ENCODE peak calls at places on chromosomes 6 and 20, in five cellular contexts. One of them, this sample, is unnamed. For H3K9me3, the result is how much of the 10 kb centered on the place peaks cover.

GRCh38 chr6:129499871-129500219 is 210.1 kb downstream of the ARHGAP18 start:
- DNase-seq in right cardiac atrium: no peak
- DNase-seq in left lung: no peak
- DNase-seq in lung: no peak
- DNase-seq in H9: no peak
- DNase-seq in this sample: no peak

GRCh38 chr6:116349216-116349615 is 21.5 kb upstream of the DSE start:
- DNase-seq in right cardiac atrium: no peak
- DNase-seq in left lung: no peak
- DNase-seq in lung: no peak
- DNase-seq in H9: no peak
- DNase-seq in this sample: no peak

GRCh38 chr6:52305385-52305784 is 20.8 kb upstream of the MCM3 start:
- DNase-seq in right cardiac atrium: no peak
- DNase-seq in left lung: no peak
- DNase-seq in lung: no peak
- DNase-seq in H9: no peak
- DNase-seq in this sample: no peak

GRCh38 chr6:39191236-39191930 is 37.9 kb downstream of the KCNK5 start:
- DNase-seq in right cardiac atrium: no peak
- DNase-seq in left lung: no peak
- DNase-seq in lung: no peak
- DNase-seq in H9: no peak
- DNase-seq in this sample: no peak

GRCh38 chr6:88565409-88565811 is 398.0 kb downstream of the RNGTT start:
- DNase-seq in right cardiac atrium: no peak
- DNase-seq in left lung: no peak
- DNase-seq in lung: no peak
- DNase-seq in H9: no peak
- DNase-seq in this sample: no peak

GRCh38 chr6:85077098-85077497 is 312.7 kb upstream of the TBX18 start:
- DNase-seq in right cardiac atrium: no peak
- DNase-seq in left lung: no peak
- DNase-seq in lung: no peak
- DNase-seq in H9: no peak
- DNase-seq in this sample: no peak

GRCh38 chr6:3325210-3325609 is 66.5 kb downstream of the PSMG4 start:
- DNase-seq in right cardiac atrium: no peak
- DNase-seq in left lung: no peak
- DNase-seq in lung: no peak
- DNase-seq in H9: no peak
- DNase-seq in this sample: no peak

GRCh38 chr6:66926060-66926459 is 1219.0 kb upstream of the EYS start:
- DNase-seq in right cardiac atrium: no peak
- DNase-seq in left lung: no peak
- DNase-seq in lung: no peak
- DNase-seq in H9: no peak
- DNase-seq in this sample: no peak

GRCh38 chr6:163751032-163751525 is 336.6 kb downstream of the QKI start:
- DNase-seq in right cardiac atrium: no peak
- DNase-seq in left lung: no peak
- DNase-seq in lung: no peak
- DNase-seq in H9: no peak
- DNase-seq in this sample: no peak

GRCh38 chr20:12053348-12053747 is 135.7 kb downstream of the BTBD3 start:
- DNase-seq in right cardiac atrium: no peak
- DNase-seq in left lung: no peak
- DNase-seq in lung: no peak
- DNase-seq in H9: no peak
- DNase-seq in this sample: no peak

GRCh38 chr20:17612287-17612974 is 42.6 kb downstream of the DSTN start:
- DNase-seq in right cardiac atrium: no peak
- DNase-seq in left lung: no peak
- DNase-seq in lung: no peak
- DNase-seq in H9: peak
- DNase-seq in this sample: peak

GRCh38 chr20:18984238-18985200 is 170.9 kb downstream of the SCP2D1 start:
- DNase-seq in right cardiac atrium: peak
- DNase-seq in left lung: no peak
- DNase-seq in lung: no peak
- DNase-seq in H9: no peak
- DNase-seq in this sample: no peak

GRCh38 chr6:34104628-34105027 is 41.3 kb downstream of the GRM4 start:
- DNase-seq in right cardiac atrium: peak
- DNase-seq in left lung: no peak
- DNase-seq in lung: no peak
- DNase-seq in H9: no peak
- DNase-seq in this sample: no peak

GRCh38 chr6:105272783-105273182 is 93.0 kb upstream of the POPDC3 start:
- DNase-seq in right cardiac atrium: no peak
- DNase-seq in left lung: peak
- DNase-seq in lung: no peak
- DNase-seq in H9: peak
- DNase-seq in this sample: no peak

GRCh38 chr20:16135630-16136029 is 437.6 kb downstream of the KIF16B start:
- DNase-seq in right cardiac atrium: no peak
- DNase-seq in left lung: no peak
- DNase-seq in lung: no peak
- DNase-seq in H9: no peak
- DNase-seq in this sample: no peak

GRCh38 chr6:111606620-111607115 is 990 bp upstream of the TRAF3IP2 start:
- DNase-seq in right cardiac atrium: no peak
- DNase-seq in left lung: no peak
- DNase-seq in lung: no peak
- DNase-seq in H9: no peak
- DNase-seq in this sample: no peak

GRCh38 chr6:170440437-170440836 is 112.7 kb downstream of the PSMB1 start:
- DNase-seq in right cardiac atrium: no peak
- DNase-seq in left lung: peak
- DNase-seq in lung: no peak
- DNase-seq in H9: peak
- DNase-seq in this sample: no peak

GRCh38 chr6:49713346-49713745 is at the start of gene CRISP2:
- DNase-seq in right cardiac atrium: no peak
- DNase-seq in left lung: peak
- DNase-seq in lung: no peak
- DNase-seq in H9: peak
- DNase-seq in this sample: no peak

GRCh38 chr6:5481024-5481423 is 219.7 kb downstream of the FARS2 start:
- DNase-seq in right cardiac atrium: peak
- DNase-seq in left lung: no peak
- DNase-seq in lung: no peak
- DNase-seq in H9: no peak
- DNase-seq in this sample: no peak

GRCh38 chr20:61639200-61639599 is 387.1 kb downstream of the CDH4 start:
- DNase-seq in right cardiac atrium: no peak
- DNase-seq in left lung: no peak
- DNase-seq in lung: no peak
- DNase-seq in H9: no peak
- DNase-seq in this sample: no peak

GRCh38 chr6:128452713-128453112 is 67.7 kb downstream of the PTPRK start:
- DNase-seq in right cardiac atrium: no peak
- DNase-seq in left lung: no peak
- DNase-seq in lung: no peak
- DNase-seq in H9: no peak
- DNase-seq in this sample: no peak

GRCh38 chr6:124882580-124883393 is 79.5 kb upstream of the RNF217 start:
- DNase-seq in right cardiac atrium: no peak
- DNase-seq in left lung: no peak
- DNase-seq in lung: no peak
- DNase-seq in H9: no peak
- DNase-seq in this sample: no peak

DNA sequence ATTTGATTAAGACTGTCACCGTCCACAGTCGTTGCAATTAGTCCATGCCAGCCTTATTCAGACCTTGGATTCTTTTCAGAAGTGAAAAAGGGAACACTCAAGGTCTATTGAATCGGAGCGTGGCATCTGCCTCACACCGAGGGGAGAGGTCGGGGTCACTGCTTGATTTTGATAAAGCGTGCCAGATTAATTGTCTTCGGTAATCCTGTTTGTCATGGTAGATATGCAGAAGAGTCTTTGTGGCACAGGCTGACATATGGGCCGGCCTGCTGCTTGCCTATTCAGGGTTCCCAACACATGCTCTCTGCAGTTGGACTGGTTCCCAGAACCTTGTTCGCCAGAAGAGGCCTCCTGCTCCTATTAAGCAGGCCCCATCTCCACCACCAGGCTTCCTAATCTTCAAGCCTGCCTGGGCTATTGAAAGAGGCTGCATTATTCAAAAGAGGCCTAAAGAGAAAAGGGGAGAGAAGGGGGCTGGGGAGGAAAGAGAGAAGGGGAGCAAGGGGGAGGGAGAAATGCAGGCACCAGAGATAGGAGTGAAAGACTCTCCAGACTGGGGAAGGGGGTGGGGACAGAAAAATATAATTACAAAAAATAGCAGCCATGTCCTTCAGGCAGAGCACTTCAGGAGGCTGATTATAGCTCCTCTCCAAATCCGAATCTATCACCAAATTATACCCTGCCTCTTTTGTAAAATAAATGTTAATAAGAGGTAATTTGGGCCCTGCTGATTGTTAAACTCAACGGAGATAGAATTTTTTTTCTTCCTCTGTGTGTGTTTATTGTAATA is 611.3 kb downstream of the HDGFL1 start:
- DNase-seq in right cardiac atrium: peak
- DNase-seq in left lung: no peak
- DNase-seq in lung: peak
- DNase-seq in H9: no peak
- DNase-seq in this sample: no peak
- H3K9me3 ChIP-seq in right cardiac atrium: under half
- H3K9me3 ChIP-seq in left lung: under half
- H3K9me3 ChIP-seq in lung: under half
- H3K9me3 ChIP-seq in H9: under half
- H3K9me3 ChIP-seq in this sample: under half

GRCh38 chr6:72620866-72621242 is 1.0 kb upstream of the KCNQ5 start:
- DNase-seq in right cardiac atrium: peak
- DNase-seq in left lung: peak
- DNase-seq in lung: no peak
- DNase-seq in H9: peak
- DNase-seq in this sample: no peak
- H3K9me3 ChIP-seq in right cardiac atrium: under half
- H3K9me3 ChIP-seq in left lung: under half
- H3K9me3 ChIP-seq in lung: under half
- H3K9me3 ChIP-seq in H9: under half
- H3K9me3 ChIP-seq in this sample: under half

GRCh38 chr20:25514195-25514594 is 71.1 kb downstream of the NINL start:
- DNase-seq in right cardiac atrium: no peak
- DNase-seq in left lung: no peak
- DNase-seq in lung: no peak
- DNase-seq in H9: no peak
- DNase-seq in this sample: no peak

GRCh38 chr20:25511183-25511582 is 74.1 kb downstream of the NINL start:
- DNase-seq in right cardiac atrium: no peak
- DNase-seq in left lung: no peak
- DNase-seq in lung: no peak
- DNase-seq in H9: no peak
- DNase-seq in this sample: no peak

GRCh38 chr20:25514747-25515340 is 70.5 kb downstream of the NINL start:
- DNase-seq in right cardiac atrium: no peak
- DNase-seq in left lung: no peak
- DNase-seq in lung: no peak
- DNase-seq in H9: no peak
- DNase-seq in this sample: no peak

GRCh38 chr20:25510721-25511120 is 74.6 kb downstream of the NINL start:
- DNase-seq in right cardiac atrium: no peak
- DNase-seq in left lung: no peak
- DNase-seq in lung: no peak
- DNase-seq in H9: no peak
- DNase-seq in this sample: no peak

DNA sequence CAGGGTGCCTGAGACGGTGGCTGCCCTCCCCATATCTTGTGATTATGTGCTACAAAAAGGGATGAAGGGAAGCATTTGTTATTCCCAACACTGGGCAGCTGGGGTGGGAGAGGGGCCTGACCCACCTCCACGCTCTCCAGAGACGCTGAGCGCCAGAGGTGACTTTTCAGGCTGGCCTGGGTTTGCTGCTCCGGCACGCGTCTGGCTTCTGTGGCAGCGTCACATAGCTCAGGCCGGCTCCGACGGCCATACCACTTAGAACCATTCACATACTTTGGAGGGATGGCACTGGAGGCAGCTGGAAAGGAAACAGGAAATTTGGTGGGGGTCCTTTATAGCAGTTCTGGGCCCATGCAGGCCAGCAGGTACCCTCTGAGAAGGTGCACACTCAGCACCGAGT is 72.6 kb downstream of the NINL start:
- DNase-seq in right cardiac atrium: no peak
- DNase-seq in left lung: no peak
- DNase-seq in lung: no peak
- DNase-seq in H9: no peak
- DNase-seq in this sample: no peak
- H3K9me3 ChIP-seq in right cardiac atrium: under half
- H3K9me3 ChIP-seq in left lung: under half
- H3K9me3 ChIP-seq in lung: under half
- H3K9me3 ChIP-seq in H9: under half
- H3K9me3 ChIP-seq in this sample: under half

DNA sequence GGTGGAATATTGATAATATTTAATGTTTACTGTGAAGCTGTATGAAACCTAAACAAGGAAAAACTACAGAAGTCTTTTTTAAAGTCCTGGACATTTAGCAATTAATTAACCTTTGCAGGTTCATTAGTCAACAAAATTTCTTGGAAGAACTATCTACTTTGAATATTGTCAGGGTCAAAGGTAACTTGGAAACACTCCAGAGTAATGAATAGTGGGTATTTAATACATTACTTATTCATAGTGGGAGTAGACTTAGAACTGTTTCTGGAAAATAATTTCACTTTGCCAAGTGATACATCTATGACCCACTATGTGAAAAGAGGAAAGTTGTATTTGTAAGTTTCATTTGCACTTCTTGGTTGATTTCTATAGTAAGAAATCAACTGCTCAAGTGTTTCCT is 319.1 kb downstream of the TFAP2B start:
- DNase-seq in right cardiac atrium: no peak
- DNase-seq in left lung: no peak
- DNase-seq in lung: no peak
- DNase-seq in H9: no peak
- DNase-seq in this sample: no peak
- H3K9me3 ChIP-seq in right cardiac atrium: under half
- H3K9me3 ChIP-seq in left lung: under half
- H3K9me3 ChIP-seq in lung: under half
- H3K9me3 ChIP-seq in H9: under half
- H3K9me3 ChIP-seq in this sample: under half

DNA sequence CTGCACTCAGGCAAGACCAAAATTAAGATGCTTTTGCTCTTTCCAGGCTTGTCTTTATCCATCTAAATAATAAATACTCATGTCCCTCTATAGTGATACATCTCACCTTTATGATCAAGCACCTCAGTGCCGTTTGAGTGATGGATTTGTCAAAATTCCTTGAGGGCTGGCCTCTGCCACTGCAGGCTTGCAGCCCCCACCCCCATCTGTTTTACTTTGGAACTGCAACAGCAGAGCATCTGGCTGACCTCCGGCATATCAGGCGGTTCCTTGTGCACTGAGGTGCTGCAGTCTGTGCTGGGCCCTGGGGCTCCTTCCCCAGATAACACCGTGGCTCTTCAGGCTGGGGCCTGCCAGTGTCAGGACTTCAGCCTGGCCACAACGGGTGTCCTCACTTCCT is 386.9 kb downstream of the CDH26 start:
- DNase-seq in right cardiac atrium: no peak
- DNase-seq in left lung: no peak
- DNase-seq in lung: no peak
- DNase-seq in H9: peak
- DNase-seq in this sample: no peak
- H3K9me3 ChIP-seq in right cardiac atrium: under half
- H3K9me3 ChIP-seq in left lung: under half
- H3K9me3 ChIP-seq in lung: under half
- H3K9me3 ChIP-seq in H9: under half
- H3K9me3 ChIP-seq in this sample: under half

GRCh38 chr20:49286689-49287551 is 9.1 kb upstream of the ZNFX1 start:
- DNase-seq in right cardiac atrium: no peak
- DNase-seq in left lung: no peak
- DNase-seq in lung: no peak
- DNase-seq in H9: no peak
- DNase-seq in this sample: no peak
- H3K9me3 ChIP-seq in right cardiac atrium: under half
- H3K9me3 ChIP-seq in left lung: under half
- H3K9me3 ChIP-seq in lung: under half
- H3K9me3 ChIP-seq in H9: under half
- H3K9me3 ChIP-seq in this sample: half or more